ENCODE peak calls at places on chromosomes 6 and 20, in eight cellular contexts. A, C, Z, W, O, G, F and M are unnamed samples.

GRCh38 chr20:24747015-24747712 is 201.9 kb upstream of the CST7 start:
- DNase-seq in F (no peak), G (no peak), W (no peak), A (no peak), O (no peak), C (no peak), Z (no peak), M (no peak)

GRCh38 chr6:23027281-23027680 is 457.9 kb downstream of the HDGFL1 start:
- DNase-seq in C (no peak), G (no peak), F (no peak), Z (no peak), A (no peak), W (no peak), O (no peak), M (no peak)

GRCh38 chr20:50710492-50711063 is 19.2 kb upstream of the RIPOR3 start:
- DNase-seq in C (no peak), W (peak), G (no peak), A (no peak), Z (peak), F (no peak), O (no peak), M (no peak)

GRCh38 chr20:23515250-23515939 is 24.5 kb downstream of the CST8 start:
- DNase-seq in C (no peak), O (no peak), G (no peak), Z (peak), A (no peak), W (no peak), F (peak), M (no peak)

GRCh38 chr6:144559865-144560603 is 274.9 kb downstream of the UTRN start:
- DNase-seq in Z (peak), C (no peak), O (peak), W (peak), F (no peak), A (peak), G (no peak), M (no peak)

GRCh38 chr6:155351273-155352129 is 37.2 kb upstream of the TFB1M start:
- DNase-seq in W (no peak), Z (no peak), C (no peak), G (no peak), O (no peak), A (no peak), F (no peak), M (no peak)

GRCh38 chr20:13364278-13365170 is 143.4 kb downstream of the ISM1 start:
- DNase-seq in G (no peak), A (no peak), W (no peak), Z (no peak), F (no peak), O (no peak), C (no peak), M (no peak)

GRCh38 chr6:37218501-37218900 is 39.1 kb upstream of the TBC1D22B start:
- DNase-seq in G (no peak), W (no peak), Z (no peak), O (no peak), F (no peak), C (no peak), A (no peak), M (no peak)

GRCh38 chr6:133631421-133631820 is 257.5 kb upstream of the TCF21 start:
- DNase-seq in G (no peak), C (no peak), F (no peak), Z (peak), O (peak), A (no peak), W (peak), M (no peak)

GRCh38 chr6:78598966-78599365 is 268.4 kb upstream of the IRAK1BP1 start:
- DNase-seq in Z (peak), G (no peak), F (peak), A (no peak), C (no peak), O (peak), W (peak), M (no peak)

GRCh38 chr6:10297825-10298224 is 117.0 kb downstream of the TFAP2A start:
- DNase-seq in W (no peak), G (no peak), Z (no peak), O (no peak), C (no peak), F (no peak), A (no peak), M (no peak)

GRCh38 chr6:104585646-104586045 is 274.1 kb downstream of the HACE1 start:
- DNase-seq in A (no peak), C (no peak), W (no peak), O (no peak), Z (no peak), G (no peak), F (no peak), M (no peak)

GRCh38 chr20:45044084-45044573 is 56.8 kb downstream of the KCNS1 start:
- DNase-seq in C (no peak), O (peak), Z (peak), W (peak), G (no peak), F (peak), A (peak), M (peak)

GRCh38 chr20:58986968-58987517 is 6.0 kb downstream of the NELFCD start:
- DNase-seq in W (no peak), G (no peak), O (no peak), F (no peak), Z (no peak), C (no peak), A (no peak), M (no peak)

GRCh38 chr6:61711849-61712248 is 574.2 kb downstream of the KHDRBS2 start:
- DNase-seq in Z (no peak), F (no peak), A (peak), G (no peak), C (no peak), W (no peak), O (no peak), M (no peak)

GRCh38 chr6:144351741-144352140 is 66.6 kb downstream of the UTRN start:
- DNase-seq in A (peak), C (no peak), W (no peak), G (no peak), F (no peak), Z (no peak), O (peak), M (no peak)

GRCh38 chr20:32909896-32910571 is 51.3 kb downstream of the EFCAB8 start:
- DNase-seq in O (no peak), W (no peak), G (no peak), Z (no peak), F (no peak), C (no peak), A (no peak), M (no peak)

DNA sequence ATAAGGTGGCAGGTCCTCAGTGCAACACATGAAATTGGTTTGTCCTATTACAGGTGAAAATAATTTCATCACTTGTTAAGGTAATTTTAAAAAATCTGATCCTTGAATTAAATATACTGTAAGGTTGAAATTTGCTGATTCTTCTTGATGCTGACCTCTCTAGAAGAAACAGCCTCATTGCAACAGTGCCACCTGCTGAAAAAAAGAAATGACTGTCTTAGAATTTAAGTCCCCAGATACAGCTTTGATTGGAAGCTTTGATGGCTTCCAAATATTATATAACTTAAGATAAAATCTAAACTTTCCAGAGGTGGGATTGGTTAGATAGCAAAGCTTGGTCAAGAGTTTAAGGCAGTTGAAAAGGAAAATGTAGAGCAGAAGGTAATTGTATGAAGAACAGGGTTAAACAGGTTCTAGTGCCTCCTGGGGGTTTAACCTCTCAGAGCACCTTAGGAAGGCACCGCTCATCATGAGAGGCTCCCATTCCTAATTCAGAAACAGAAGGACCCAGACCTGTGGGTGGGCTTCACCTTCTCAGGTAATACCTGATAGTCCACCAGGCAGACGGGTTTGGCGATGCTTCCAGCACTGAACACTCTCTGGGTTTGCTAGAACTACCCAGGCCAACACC is 401.0 kb downstream of the PAX1 start:
- DNase-seq in O (peak), F (no peak), G (no peak), Z (no peak), C (no peak), W (no peak), A (peak), M (no peak)
- TF ChIP-seq CTCF in O (peak), F (peak), G (no peak), Z (no peak), C (no peak), W (peak), A (peak), M (peak)

DNA sequence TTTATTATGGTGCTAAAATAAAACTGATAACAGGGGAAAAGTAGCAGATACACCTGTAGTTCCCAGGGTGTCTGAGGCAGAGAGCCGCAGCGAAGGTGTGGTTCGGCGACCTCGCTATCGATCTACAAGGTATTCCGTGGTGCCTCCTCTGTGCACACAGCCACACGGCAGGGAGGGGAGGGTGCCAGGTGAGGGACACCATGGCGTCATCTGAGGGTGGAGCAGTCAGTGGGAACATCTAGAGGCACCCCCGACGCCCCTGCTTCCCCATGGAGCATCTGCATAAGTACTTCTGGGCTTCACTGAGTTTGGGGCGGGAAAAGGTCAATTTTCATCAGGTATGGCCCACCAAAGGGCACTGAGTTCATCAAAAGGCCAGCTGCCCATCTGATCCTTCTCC is 243.3 kb downstream of the TAF4 start:
- DNase-seq in G (no peak), W (no peak), C (no peak), Z (no peak), A (no peak), F (no peak), O (no peak), M (no peak)
- TF ChIP-seq CTCF in G (no peak), W (no peak), C (no peak), Z (no peak), A (no peak), F (no peak), O (no peak), M (no peak)

DNA sequence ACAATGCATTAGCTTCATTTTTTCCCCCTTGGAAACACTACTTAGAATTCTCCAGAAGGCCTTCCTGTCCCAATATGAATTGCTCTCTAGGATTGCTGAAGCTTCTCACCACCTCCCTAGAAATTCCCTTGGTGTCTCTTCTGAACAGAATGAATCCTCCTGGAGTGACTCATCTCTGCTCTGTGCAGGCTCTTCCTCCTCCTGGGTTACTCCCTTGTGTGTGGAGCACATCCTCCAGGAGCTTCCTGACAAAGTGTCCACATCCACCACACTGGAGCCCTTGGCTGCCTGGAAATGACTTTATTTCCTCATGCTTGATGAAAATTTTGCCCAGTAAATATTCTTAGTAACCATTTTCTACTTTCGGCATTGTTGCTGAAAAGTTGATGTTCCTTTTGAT is 54.4 kb downstream of the DTNBP1 start:
- DNase-seq in O (peak), W (peak), Z (peak), G (no peak), A (no peak), C (no peak), F (no peak), M (no peak)
- TF ChIP-seq CTCF in O (no peak), W (no peak), Z (no peak), G (no peak), A (no peak), C (no peak), F (no peak), M (no peak)

GRCh38 chr20:63740501-63741353 is 1.2 kb downstream of the SLC2A4RG start:
- DNase-seq in G (no peak), Z (peak), W (peak), O (peak), F (peak), C (peak), A (peak), M (peak)
- TF ChIP-seq CTCF in G (no peak), Z (peak), W (no peak), O (peak), F (peak), C (no peak), A (no peak), M (peak)

DNA sequence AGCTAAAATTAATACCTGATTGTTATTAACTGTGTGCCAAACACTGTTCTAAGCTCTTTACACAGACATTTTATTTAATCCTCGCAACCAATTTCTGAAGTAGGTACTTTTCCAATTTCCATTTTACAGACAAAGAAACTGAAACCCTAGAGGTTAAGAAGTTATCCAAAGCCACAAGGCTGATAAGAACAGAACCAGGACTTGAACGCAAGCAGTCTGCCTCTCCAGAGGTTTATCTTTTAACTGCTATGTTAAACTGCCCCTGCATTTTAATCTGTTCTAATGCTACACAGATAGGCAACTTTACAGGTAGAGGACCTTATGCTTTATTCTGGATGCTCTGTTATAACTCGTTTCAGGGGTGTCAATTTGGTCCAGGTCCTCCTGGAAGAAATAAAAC is 118.2 kb downstream of the SLC16A10 start:
- DNase-seq in G (no peak), O (no peak), F (no peak), W (no peak), Z (no peak), C (no peak), A (no peak), M (no peak)
- TF ChIP-seq CTCF in G (no peak), O (no peak), F (no peak), W (no peak), Z (no peak), C (no peak), A (no peak), M (no peak)

DNA sequence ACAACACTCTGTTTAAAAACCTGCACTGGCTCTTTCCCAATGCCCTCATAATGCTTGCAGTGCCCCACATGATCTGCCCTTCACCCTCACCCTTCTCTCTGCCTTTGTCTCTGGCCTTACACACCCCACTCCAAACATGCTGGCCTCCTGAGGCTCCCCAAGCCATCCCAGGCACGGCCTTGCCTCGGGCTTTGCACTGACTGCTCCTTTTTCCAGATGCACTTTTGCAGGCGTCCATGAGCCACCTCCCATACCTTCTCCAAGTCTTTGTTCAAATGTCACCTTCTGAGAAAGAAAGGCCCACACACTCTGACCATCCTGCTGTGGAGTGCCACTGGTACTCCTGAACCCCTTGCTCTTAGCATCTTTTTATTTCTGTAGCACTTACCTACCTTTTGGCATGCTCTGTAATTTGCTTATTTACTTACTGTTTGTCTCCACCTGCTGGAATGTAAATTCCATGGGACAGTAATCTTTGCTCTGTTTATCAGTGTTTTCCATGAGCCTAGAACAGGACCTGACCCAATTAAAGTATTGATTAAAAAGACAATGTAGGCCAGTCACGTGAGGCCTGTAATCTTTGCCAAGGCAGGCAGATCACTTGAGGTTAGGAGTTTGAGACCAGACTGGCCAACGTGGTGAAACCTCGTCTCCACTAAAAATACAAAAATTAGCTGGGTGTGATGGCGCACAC is 30.7 kb downstream of the GFRA4 start:
- DNase-seq in F (no peak), O (no peak), W (no peak), G (no peak), C (no peak), A (no peak), Z (no peak), M (no peak)
- TF ChIP-seq CTCF in F (no peak), O (no peak), W (no peak), G (no peak), C (no peak), A (peak), Z (no peak), M (no peak)

DNA sequence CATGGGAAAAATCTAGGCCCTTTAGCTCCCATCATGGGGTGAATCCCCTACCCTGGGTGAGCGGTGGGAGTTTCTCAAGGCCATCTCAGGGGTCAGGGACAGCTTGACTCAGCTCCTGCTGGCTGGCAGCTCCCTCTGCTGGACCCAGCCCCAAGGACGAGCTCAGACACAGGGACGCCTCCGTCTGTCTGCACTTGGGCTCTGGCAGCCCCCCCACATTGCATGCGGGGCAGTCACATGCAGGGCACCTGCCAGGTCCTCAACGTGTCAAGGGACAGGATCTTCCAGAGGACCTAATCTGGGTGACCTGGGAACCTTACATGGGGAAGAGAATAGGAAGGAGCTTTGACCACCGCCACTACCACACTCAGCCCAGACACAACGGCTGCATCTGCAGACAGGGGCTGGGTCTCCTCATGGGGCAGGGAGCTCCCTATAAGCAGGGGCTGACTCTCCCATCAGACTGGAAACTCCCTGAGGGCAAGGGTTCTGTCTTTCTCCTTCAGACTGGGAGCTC is 173.4 kb downstream of the MRPL14 start:
- DNase-seq in C (peak), G (no peak), A (no peak), O (no peak), W (no peak), Z (peak), F (no peak), M (no peak)
- TF ChIP-seq CTCF in C (peak), G (no peak), A (peak), O (peak), W (no peak), Z (peak), F (peak), M (peak)

GRCh38 chr6:4957521-4958231 is 46.2 kb downstream of the RPP40 start:
- DNase-seq in A (no peak), F (no peak), O (no peak), Z (no peak), C (no peak), G (no peak), W (no peak), M (no peak)
- TF ChIP-seq CTCF in A (peak), F (peak), O (no peak), Z (peak), C (peak), G (no peak), W (no peak), M (peak)

GRCh38 chr20:46708172-46708860 is 1.1 kb upstream of the SLC2A10 start:
- DNase-seq in C (no peak), W (no peak), Z (no peak), A (no peak), F (no peak), G (no peak), O (no peak), M (no peak)
- TF ChIP-seq CTCF in C (no peak), W (no peak), Z (no peak), A (no peak), F (peak), G (no peak), O (peak), M (peak)